ENCODE peak calls at places on chromosomes 2 and 18, in six cellular contexts. E is pancreas; R is tibial artery; S is body of pancreas; C is CD8-positive, alpha-beta memory T cell; B is fibroblast of lung. U is an unnamed sample.

GRCh38 chr18:7417742-7418141 is 149.4 kb upstream of the PTPRM start:
- DNase-seq in E (no peak), R (no peak), S (no peak), C (no peak), B (peak; percentile 59), U (no peak)

GRCh38 chr2:68974946-68975665 is 670 bp downstream of the GKN1 start:
- DNase-seq in E (no peak), R (no peak), S (no peak), C (no peak), B (no peak), U (no peak)

GRCh38 chr2:3355951-3356569 is 21.6 kb downstream of the EIPR1 start:
- DNase-seq in E (peak; percentile 18), R (no peak), S (no peak), C (no peak), B (no peak), U (no peak)

GRCh38 chr2:157894694-157895450 is 18.7 kb upstream of the ACVR1 start:
- DNase-seq in E (no peak), R (no peak), S (no peak), C (no peak), B (peak; percentile 79), U (peak; percentile 34)

GRCh38 chr2:96685285-96685591 is 42.7 kb downstream of the FER1L5 start:
- DNase-seq in E (no peak), R (no peak), S (no peak), C (no peak), B (no peak), U (no peak)

GRCh38 chr2:53018830-53019425 is 748.7 kb upstream of the CHAC2 start:
- DNase-seq in E (no peak), R (no peak), S (no peak), C (no peak), B (no peak), U (no peak)

GRCh38 chr18:55748227-55748738 is 160.3 kb upstream of the TCF4 start:
- DNase-seq in E (no peak), R (no peak), S (no peak), C (no peak), B (peak; percentile 20), U (no peak)

GRCh38 chr2:234259440-234259839 is 208.9 kb downstream of the SPP2 start:
- DNase-seq in E (no peak), R (no peak), S (no peak), C (no peak), B (peak; percentile 42), U (no peak)

GRCh38 chr18:47756364-47757016 is 174.0 kb downstream of the SMAD2 start:
- DNase-seq in E (peak; percentile 30), R (peak; percentile 38), S (peak; percentile 69), C (no peak), B (peak; percentile 25), U (no peak)

GRCh38 chr18:48674198-48674721 is 135.4 kb downstream of the CTIF start:
- DNase-seq in E (no peak), R (no peak), S (no peak), C (no peak), B (peak; percentile 36), U (no peak)

GRCh38 chr18:35084494-35085449 is 43.6 kb downstream of the MAPRE2 start:
- DNase-seq in E (no peak), R (no peak), S (no peak), C (no peak), B (peak; percentile 29), U (no peak)

GRCh38 chr2:197940346-197940745 is 136.0 kb downstream of the PLCL1 start:
- DNase-seq in E (no peak), R (no peak), S (no peak), C (no peak), B (no peak), U (no peak)

GRCh38 chr2:12686708-12687107 is 30.0 kb upstream of the TRIB2 start:
- DNase-seq in E (no peak), R (no peak), S (no peak), C (no peak), B (no peak), U (no peak)

GRCh38 chr18:9737814-9738160 is 29.7 kb downstream of the RAB31 start:
- DNase-seq in E (peak; percentile 18), R (no peak), S (peak; percentile 35), C (no peak), B (peak; percentile 59), U (no peak)

GRCh38 chr2:118417417-118418125 is 329.3 kb downstream of the INSIG2 start:
- DNase-seq in E (no peak), R (no peak), S (no peak), C (no peak), B (peak; percentile 79), U (no peak)

GRCh38 chr18:34028341-34028740 is 196.4 kb downstream of the NOL4 start:
- DNase-seq in E (no peak), R (no peak), S (no peak), C (no peak), B (peak; percentile 86), U (no peak)

GRCh38 chr2:10494351-10495066 is 46.4 kb upstream of the ODC1 start:
- DNase-seq in E (no peak), R (no peak), S (no peak), C (no peak), B (no peak), U (no peak)

GRCh38 chr2:240986787-240987411 is 11.5 kb upstream of the SNED1 start:
- DNase-seq in E (no peak), R (peak; percentile 68), S (peak; percentile 29), C (no peak), B (peak; percentile 37), U (peak; percentile 20)

DNA sequence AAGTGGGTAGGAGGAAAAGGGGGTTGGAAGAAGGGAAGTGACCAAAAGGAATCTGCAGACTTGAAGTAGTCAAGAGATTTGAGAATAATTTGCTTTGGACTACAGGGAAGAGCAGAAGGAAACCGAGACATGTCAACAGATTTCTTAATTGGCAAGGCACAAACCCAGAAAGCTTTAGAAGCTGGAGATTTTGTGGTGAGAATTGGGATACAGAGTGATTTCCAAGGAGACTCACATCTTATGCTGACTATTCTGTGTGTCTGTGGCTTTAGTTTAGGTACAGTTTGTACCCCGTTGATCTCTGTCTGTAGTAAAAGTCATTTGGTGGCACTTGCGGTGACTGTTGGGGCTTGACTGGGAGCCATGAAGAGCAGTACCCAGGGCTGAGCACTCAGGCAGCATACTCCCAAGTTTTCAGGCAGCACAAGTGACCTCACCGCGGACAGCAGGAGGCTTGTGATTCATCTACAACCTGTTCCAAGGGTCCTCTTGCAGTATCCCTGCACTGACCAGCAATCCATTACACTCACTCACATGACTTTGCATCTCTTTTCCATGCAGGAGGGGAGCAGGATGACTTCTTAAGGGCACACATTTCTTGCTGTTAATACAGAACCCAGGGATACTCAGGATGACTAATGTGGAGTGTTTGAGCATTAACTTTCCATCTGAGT is 97.1 kb upstream of the TNP1 start:
- DNase-seq in E (no peak), R (no peak), S (no peak), C (no peak), B (peak; percentile 70), U (peak; percentile 13)
- H3K9me3 ChIP-seq in E (no peaks in the 10 kb centered on the region), R (no peaks in the 10 kb centered on the region), S (no peaks in the 10 kb centered on the region), C (no peaks in the 10 kb centered on the region), B (no peaks in the 10 kb centered on the region), U (no peaks in the 10 kb centered on the region)

GRCh38 chr2:239820836-239821693 is 204.1 kb downstream of the NDUFA10 start:
- DNase-seq in E (no peak), R (no peak), S (no peak), C (no peak), B (no peak), U (no peak)
- H3K4me3 ChIP-seq in E (no peak overlapping the region), R (no peak overlapping the region), S (no peak overlapping the region), C (no peak overlapping the region), B (no peak overlapping the region), U (no peak overlapping the region)

GRCh38 chr2:166081131-166081632 is 46.6 kb downstream of the SCN1A start:
- DNase-seq in E (no peak), R (no peak), S (no peak), C (no peak), B (no peak), U (no peak)
- H3K27ac ChIP-seq in E (no peak overlapping the region), R (no peak overlapping the region), S (no peak overlapping the region), C (no peak overlapping the region), B (no peak overlapping the region), U (no peak overlapping the region)

GRCh38 chr2:65491381-65491903 is 59.0 kb upstream of the SPRED2 start:
- DNase-seq in E (no peak), R (no peak), S (no peak), C (no peak), B (peak; percentile 36), U (no peak)

GRCh38 chr2:65490222-65490621 is 57.8 kb upstream of the SPRED2 start:
- DNase-seq in E (no peak), R (no peak), S (no peak), C (no peak), B (no peak), U (no peak)

GRCh38 chr2:65487404-65487803 is 55.0 kb upstream of the SPRED2 start:
- DNase-seq in E (no peak), R (no peak), S (no peak), C (no peak), B (no peak), U (no peak)

GRCh38 chr2:65488527-65488926 is 56.1 kb upstream of the SPRED2 start:
- DNase-seq in E (no peak), R (no peak), S (no peak), C (no peak), B (no peak), U (no peak)

DNA sequence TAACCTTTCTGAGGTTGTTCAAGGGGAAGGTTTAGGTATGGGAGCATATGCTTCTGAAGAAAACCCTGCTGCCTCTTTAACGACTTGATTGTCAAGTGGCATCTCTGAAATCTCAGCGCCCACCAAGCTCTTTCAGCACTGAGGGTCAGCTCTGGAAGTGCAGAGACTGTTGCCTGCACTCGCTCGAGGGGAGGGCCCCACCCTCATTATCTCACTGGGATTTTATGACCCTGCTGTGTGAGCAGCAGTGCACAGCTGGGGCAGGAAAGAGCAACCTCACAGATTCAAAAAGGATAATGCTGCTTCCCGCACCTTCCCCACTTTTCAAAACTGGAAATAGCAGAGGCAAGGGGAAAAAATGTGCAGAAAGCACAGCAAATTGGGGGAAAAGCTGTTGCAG is 56.9 kb upstream of the SPRED2 start:
- DNase-seq in E (no peak), R (no peak), S (no peak), C (no peak), B (no peak), U (no peak)
- H3K9me3 ChIP-seq in E (no peaks in the 10 kb centered on the region), R (no peaks in the 10 kb centered on the region), S (no peaks in the 10 kb centered on the region), C (no peaks in the 10 kb centered on the region), B (no peaks in the 10 kb centered on the region), U (peaks cover 22% of the 10 kb centered on the region)

DNA sequence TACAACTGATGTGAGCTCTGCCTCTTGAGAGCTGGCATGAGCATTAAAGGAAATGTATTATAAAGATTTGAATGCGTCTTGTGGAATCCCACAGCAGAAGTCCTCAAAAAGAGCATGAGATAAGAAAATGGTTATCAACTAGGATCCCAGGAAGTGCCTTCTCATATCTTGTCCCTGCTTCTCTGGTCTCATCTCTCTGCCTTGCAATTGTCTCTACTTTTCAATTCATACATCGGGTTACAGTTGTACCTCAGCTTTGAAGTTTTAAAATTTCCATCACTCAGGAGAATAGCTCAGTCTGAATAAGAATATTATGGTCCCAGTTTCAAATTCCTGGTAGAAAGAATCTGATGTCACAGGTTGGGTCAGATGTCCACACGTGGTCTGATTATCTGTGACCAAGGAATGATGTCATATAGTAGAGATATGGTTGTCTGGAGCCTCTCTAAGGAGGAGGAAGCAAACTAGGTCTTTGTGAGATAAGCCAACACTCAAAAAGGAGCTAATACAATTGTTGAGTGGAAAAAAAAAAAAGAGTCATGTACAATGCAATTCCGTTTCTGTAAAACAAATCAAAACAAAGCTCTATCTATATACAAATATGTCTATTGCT is 21.7 kb upstream of the CCDC88A start:
- DNase-seq in E (no peak), R (no peak), S (no peak), C (no peak), B (no peak), U (no peak)
- H3K4me3 ChIP-seq in E (no peak overlapping the region), R (no peak overlapping the region), S (no peak overlapping the region), C (no peak overlapping the region), B (no peak overlapping the region), U (no peak overlapping the region)

GRCh38 chr2:112782234-112782799 is 2.0 kb downstream of the IL1A start:
- DNase-seq in E (no peak), R (no peak), S (no peak), C (no peak), B (no peak), U (no peak)
- H3K27ac ChIP-seq in E (no peak overlapping the region), R (no peak overlapping the region), S (no peak overlapping the region), C (no peak overlapping the region), B (no peak overlapping the region), U (no peak overlapping the region)

U was measured in AG04450.